ENCODE peak calls at places on chromosomes 11 and 22, in seven cellular contexts. One of them, this sample, is unnamed.

GRCh38 chr11:78319453-78319955 is 98.1 kb downstream of the GAB2 start:
- DNase-seq in activated T-cell treated with anti-CD3 and anti-CD28 coated beads, Interleukin-2, amount 50 U/mL, for 72 hours: no peak
- DNase-seq in LHCN-M2: no peak
- DNase-seq in SJSA1: no peak
- DNase-seq in activated CD8-positive, alpha-beta memory T cell treated with anti-CD3 and anti-CD28 coated beads for 4 hours: no peak
- DNase-seq in GM13976: no peak
- DNase-seq in RCC 7860: no peak
- DNase-seq in this sample: no peak

GRCh38 chr11:44404323-44404705 is 94.4 kb upstream of the ALX4 start:
- DNase-seq in activated CD8-positive, alpha-beta memory T cell treated with anti-CD3 and anti-CD28 coated beads for 4 hours: no peak
- DNase-seq in RCC 7860: no peak
- DNase-seq in activated T-cell treated with anti-CD3 and anti-CD28 coated beads, Interleukin-2, amount 50 U/mL, for 72 hours: no peak
- DNase-seq in SJSA1: no peak
- DNase-seq in GM13976: no peak
- DNase-seq in LHCN-M2: peak
- DNase-seq in this sample: no peak

GRCh38 chr11:20162824-20163777 is 2.8 kb upstream of the DBX1 start:
- DNase-seq in LHCN-M2: peak
- DNase-seq in activated CD8-positive, alpha-beta memory T cell treated with anti-CD3 and anti-CD28 coated beads for 4 hours: no peak
- DNase-seq in RCC 7860: no peak
- DNase-seq in activated T-cell treated with anti-CD3 and anti-CD28 coated beads, Interleukin-2, amount 50 U/mL, for 72 hours: peak
- DNase-seq in SJSA1: no peak
- DNase-seq in GM13976: peak
- DNase-seq in this sample: no peak

GRCh38 chr11:14582835-14583234 is 60.8 kb upstream of the PDE3B start:
- DNase-seq in RCC 7860: no peak
- DNase-seq in SJSA1: no peak
- DNase-seq in activated CD8-positive, alpha-beta memory T cell treated with anti-CD3 and anti-CD28 coated beads for 4 hours: no peak
- DNase-seq in GM13976: no peak
- DNase-seq in activated T-cell treated with anti-CD3 and anti-CD28 coated beads, Interleukin-2, amount 50 U/mL, for 72 hours: no peak
- DNase-seq in LHCN-M2: no peak
- DNase-seq in this sample: no peak

GRCh38 chr11:8168485-8169257 is at the start of gene RIC3:
- DNase-seq in SJSA1: no peak
- DNase-seq in GM13976: peak
- DNase-seq in activated T-cell treated with anti-CD3 and anti-CD28 coated beads, Interleukin-2, amount 50 U/mL, for 72 hours: peak
- DNase-seq in LHCN-M2: no peak
- DNase-seq in RCC 7860: no peak
- DNase-seq in activated CD8-positive, alpha-beta memory T cell treated with anti-CD3 and anti-CD28 coated beads for 4 hours: peak
- DNase-seq in this sample: no peak

GRCh38 chr11:30526558-30526957 is 59.6 kb downstream of the MPPED2 start:
- DNase-seq in activated T-cell treated with anti-CD3 and anti-CD28 coated beads, Interleukin-2, amount 50 U/mL, for 72 hours: no peak
- DNase-seq in LHCN-M2: no peak
- DNase-seq in GM13976: no peak
- DNase-seq in RCC 7860: no peak
- DNase-seq in SJSA1: no peak
- DNase-seq in activated CD8-positive, alpha-beta memory T cell treated with anti-CD3 and anti-CD28 coated beads for 4 hours: no peak
- DNase-seq in this sample: no peak

GRCh38 chr22:47374273-47374771 is 611.9 kb downstream of the TBC1D22A start:
- DNase-seq in LHCN-M2: no peak
- DNase-seq in SJSA1: no peak
- DNase-seq in GM13976: no peak
- DNase-seq in activated CD8-positive, alpha-beta memory T cell treated with anti-CD3 and anti-CD28 coated beads for 4 hours: no peak
- DNase-seq in RCC 7860: no peak
- DNase-seq in activated T-cell treated with anti-CD3 and anti-CD28 coated beads, Interleukin-2, amount 50 U/mL, for 72 hours: no peak
- DNase-seq in this sample: no peak

GRCh38 chr22:28582806-28583205 is 96.8 kb downstream of the TTC28 start:
- DNase-seq in LHCN-M2: peak
- DNase-seq in RCC 7860: no peak
- DNase-seq in activated T-cell treated with anti-CD3 and anti-CD28 coated beads, Interleukin-2, amount 50 U/mL, for 72 hours: no peak
- DNase-seq in GM13976: no peak
- DNase-seq in activated CD8-positive, alpha-beta memory T cell treated with anti-CD3 and anti-CD28 coated beads for 4 hours: no peak
- DNase-seq in SJSA1: no peak
- DNase-seq in this sample: no peak

GRCh38 chr22:39241632-39242388 is 3.0 kb downstream of the PDGFB start:
- DNase-seq in activated CD8-positive, alpha-beta memory T cell treated with anti-CD3 and anti-CD28 coated beads for 4 hours: peak
- DNase-seq in GM13976: no peak
- DNase-seq in LHCN-M2: no peak
- DNase-seq in SJSA1: no peak
- DNase-seq in activated T-cell treated with anti-CD3 and anti-CD28 coated beads, Interleukin-2, amount 50 U/mL, for 72 hours: peak
- DNase-seq in RCC 7860: no peak
- DNase-seq in this sample: no peak

GRCh38 chr11:3228445-3228829 is 3.8 kb downstream of the MRGPRE start:
- DNase-seq in SJSA1: no peak
- DNase-seq in activated T-cell treated with anti-CD3 and anti-CD28 coated beads, Interleukin-2, amount 50 U/mL, for 72 hours: no peak
- DNase-seq in GM13976: no peak
- DNase-seq in activated CD8-positive, alpha-beta memory T cell treated with anti-CD3 and anti-CD28 coated beads for 4 hours: no peak
- DNase-seq in RCC 7860: no peak
- DNase-seq in LHCN-M2: no peak
- DNase-seq in this sample: no peak

GRCh38 chr22:46113110-46113909 is 37.0 kb upstream of the PPARA start:
- DNase-seq in SJSA1: no peak
- DNase-seq in RCC 7860: no peak
- DNase-seq in LHCN-M2: peak
- DNase-seq in activated CD8-positive, alpha-beta memory T cell treated with anti-CD3 and anti-CD28 coated beads for 4 hours: no peak
- DNase-seq in GM13976: no peak
- DNase-seq in activated T-cell treated with anti-CD3 and anti-CD28 coated beads, Interleukin-2, amount 50 U/mL, for 72 hours: no peak
- DNase-seq in this sample: no peak

GRCh38 chr22:49405590-49405989 is 422.1 kb downstream of the BRD1 start:
- DNase-seq in activated CD8-positive, alpha-beta memory T cell treated with anti-CD3 and anti-CD28 coated beads for 4 hours: no peak
- DNase-seq in activated T-cell treated with anti-CD3 and anti-CD28 coated beads, Interleukin-2, amount 50 U/mL, for 72 hours: no peak
- DNase-seq in SJSA1: peak
- DNase-seq in GM13976: no peak
- DNase-seq in RCC 7860: no peak
- DNase-seq in LHCN-M2: no peak
- DNase-seq in this sample: no peak

GRCh38 chr11:33828604-33829429 is 54.5 kb upstream of the FBXO3 start:
- DNase-seq in GM13976: peak
- DNase-seq in SJSA1: no peak
- DNase-seq in activated CD8-positive, alpha-beta memory T cell treated with anti-CD3 and anti-CD28 coated beads for 4 hours: no peak
- DNase-seq in RCC 7860: no peak
- DNase-seq in activated T-cell treated with anti-CD3 and anti-CD28 coated beads, Interleukin-2, amount 50 U/mL, for 72 hours: no peak
- DNase-seq in LHCN-M2: no peak
- DNase-seq in this sample: no peak

GRCh38 chr11:35487532-35488078 is 37.8 kb downstream of the PAMR1 start:
- DNase-seq in SJSA1: peak
- DNase-seq in activated T-cell treated with anti-CD3 and anti-CD28 coated beads, Interleukin-2, amount 50 U/mL, for 72 hours: no peak
- DNase-seq in LHCN-M2: peak
- DNase-seq in activated CD8-positive, alpha-beta memory T cell treated with anti-CD3 and anti-CD28 coated beads for 4 hours: no peak
- DNase-seq in RCC 7860: no peak
- DNase-seq in GM13976: no peak
- DNase-seq in this sample: no peak

GRCh38 chr11:75406338-75406777 is 7.0 kb downstream of the RPS3 start:
- DNase-seq in SJSA1: no peak
- DNase-seq in activated T-cell treated with anti-CD3 and anti-CD28 coated beads, Interleukin-2, amount 50 U/mL, for 72 hours: no peak
- DNase-seq in RCC 7860: no peak
- DNase-seq in LHCN-M2: no peak
- DNase-seq in activated CD8-positive, alpha-beta memory T cell treated with anti-CD3 and anti-CD28 coated beads for 4 hours: no peak
- DNase-seq in GM13976: no peak
- DNase-seq in this sample: no peak

GRCh38 chr11:122746050-122746478 is 90.5 kb downstream of the UBASH3B start:
- DNase-seq in activated T-cell treated with anti-CD3 and anti-CD28 coated beads, Interleukin-2, amount 50 U/mL, for 72 hours: peak
- DNase-seq in GM13976: peak
- DNase-seq in activated CD8-positive, alpha-beta memory T cell treated with anti-CD3 and anti-CD28 coated beads for 4 hours: peak
- DNase-seq in RCC 7860: no peak
- DNase-seq in LHCN-M2: no peak
- DNase-seq in SJSA1: no peak
- DNase-seq in this sample: no peak

GRCh38 chr22:19869497-19870152 is 15.0 kb upstream of the GNB1L start:
- DNase-seq in GM13976: no peak
- DNase-seq in LHCN-M2: no peak
- DNase-seq in activated CD8-positive, alpha-beta memory T cell treated with anti-CD3 and anti-CD28 coated beads for 4 hours: no peak
- DNase-seq in SJSA1: no peak
- DNase-seq in RCC 7860: no peak
- DNase-seq in activated T-cell treated with anti-CD3 and anti-CD28 coated beads, Interleukin-2, amount 50 U/mL, for 72 hours: no peak
- DNase-seq in this sample: no peak

GRCh38 chr11:44631831-44632230 is 66.4 kb downstream of the CD82 start:
- DNase-seq in activated T-cell treated with anti-CD3 and anti-CD28 coated beads, Interleukin-2, amount 50 U/mL, for 72 hours: no peak
- DNase-seq in LHCN-M2: no peak
- DNase-seq in RCC 7860: no peak
- DNase-seq in SJSA1: peak
- DNase-seq in activated CD8-positive, alpha-beta memory T cell treated with anti-CD3 and anti-CD28 coated beads for 4 hours: no peak
- DNase-seq in GM13976: peak
- DNase-seq in this sample: no peak

GRCh38 chr11:74010306-74010981 is 1.6 kb upstream of the UCP3 start:
- DNase-seq in activated T-cell treated with anti-CD3 and anti-CD28 coated beads, Interleukin-2, amount 50 U/mL, for 72 hours: no peak
- DNase-seq in SJSA1: no peak
- DNase-seq in LHCN-M2: no peak
- DNase-seq in activated CD8-positive, alpha-beta memory T cell treated with anti-CD3 and anti-CD28 coated beads for 4 hours: no peak
- DNase-seq in GM13976: no peak
- DNase-seq in RCC 7860: no peak
- DNase-seq in this sample: no peak

GRCh38 chr11:60498399-60498798 is 5.8 kb downstream of the MS4A12 start:
- DNase-seq in GM13976: no peak
- DNase-seq in SJSA1: no peak
- DNase-seq in activated CD8-positive, alpha-beta memory T cell treated with anti-CD3 and anti-CD28 coated beads for 4 hours: no peak
- DNase-seq in RCC 7860: no peak
- DNase-seq in LHCN-M2: no peak
- DNase-seq in activated T-cell treated with anti-CD3 and anti-CD28 coated beads, Interleukin-2, amount 50 U/mL, for 72 hours: no peak
- DNase-seq in this sample: no peak

GRCh38 chr11:12414641-12415040 is 37.3 kb downstream of the PARVA start:
- DNase-seq in GM13976: no peak
- DNase-seq in SJSA1: no peak
- DNase-seq in activated T-cell treated with anti-CD3 and anti-CD28 coated beads, Interleukin-2, amount 50 U/mL, for 72 hours: no peak
- DNase-seq in RCC 7860: no peak
- DNase-seq in activated CD8-positive, alpha-beta memory T cell treated with anti-CD3 and anti-CD28 coated beads for 4 hours: no peak
- DNase-seq in LHCN-M2: no peak
- DNase-seq in this sample: no peak

GRCh38 chr11:2093575-2094353 is 45.4 kb downstream of the IGF2 start:
- DNase-seq in LHCN-M2: no peak
- DNase-seq in activated T-cell treated with anti-CD3 and anti-CD28 coated beads, Interleukin-2, amount 50 U/mL, for 72 hours: no peak
- DNase-seq in RCC 7860: no peak
- DNase-seq in SJSA1: no peak
- DNase-seq in activated CD8-positive, alpha-beta memory T cell treated with anti-CD3 and anti-CD28 coated beads for 4 hours: no peak
- DNase-seq in GM13976: peak
- DNase-seq in this sample: no peak

GRCh38 chr22:32574397-32574796 is 99.8 kb downstream of the FBXO7 start:
- DNase-seq in SJSA1: no peak
- DNase-seq in activated CD8-positive, alpha-beta memory T cell treated with anti-CD3 and anti-CD28 coated beads for 4 hours: no peak
- DNase-seq in activated T-cell treated with anti-CD3 and anti-CD28 coated beads, Interleukin-2, amount 50 U/mL, for 72 hours: peak
- DNase-seq in RCC 7860: no peak
- DNase-seq in LHCN-M2: no peak
- DNase-seq in GM13976: no peak
- DNase-seq in this sample: no peak

GRCh38 chr11:113593698-113594308 is 112.3 kb downstream of the TMPRSS5 start:
- DNase-seq in activated CD8-positive, alpha-beta memory T cell treated with anti-CD3 and anti-CD28 coated beads for 4 hours: no peak
- DNase-seq in SJSA1: peak
- DNase-seq in GM13976: peak
- DNase-seq in RCC 7860: peak
- DNase-seq in activated T-cell treated with anti-CD3 and anti-CD28 coated beads, Interleukin-2, amount 50 U/mL, for 72 hours: peak
- DNase-seq in LHCN-M2: no peak
- DNase-seq in this sample: no peak

GRCh38 chr11:67632175-67632981 is 2.6 kb upstream of the NUDT8 start:
- DNase-seq in activated CD8-positive, alpha-beta memory T cell treated with anti-CD3 and anti-CD28 coated beads for 4 hours: no peak
- DNase-seq in SJSA1: no peak
- DNase-seq in GM13976: no peak
- DNase-seq in LHCN-M2: no peak
- DNase-seq in RCC 7860: no peak
- DNase-seq in activated T-cell treated with anti-CD3 and anti-CD28 coated beads, Interleukin-2, amount 50 U/mL, for 72 hours: no peak
- DNase-seq in this sample: no peak

GRCh38 chr22:35628732-35629131 is 11.6 kb upstream of the MB start:
- DNase-seq in activated CD8-positive, alpha-beta memory T cell treated with anti-CD3 and anti-CD28 coated beads for 4 hours: no peak
- DNase-seq in SJSA1: no peak
- DNase-seq in activated T-cell treated with anti-CD3 and anti-CD28 coated beads, Interleukin-2, amount 50 U/mL, for 72 hours: no peak
- DNase-seq in RCC 7860: no peak
- DNase-seq in GM13976: no peak
- DNase-seq in LHCN-M2: no peak
- DNase-seq in this sample: no peak

GRCh38 chr22:50674606-50675552 is 2.3 kb downstream of the SHANK3 start:
- DNase-seq in activated CD8-positive, alpha-beta memory T cell treated with anti-CD3 and anti-CD28 coated beads for 4 hours: no peak
- DNase-seq in LHCN-M2: no peak
- DNase-seq in GM13976: peak
- DNase-seq in RCC 7860: no peak
- DNase-seq in SJSA1: peak
- DNase-seq in activated T-cell treated with anti-CD3 and anti-CD28 coated beads, Interleukin-2, amount 50 U/mL, for 72 hours: peak
- DNase-seq in this sample: no peak

GRCh38 chr11:1566381-1567051 is 5.6 kb downstream of the DUSP8 start:
- DNase-seq in RCC 7860: no peak
- DNase-seq in SJSA1: no peak
- DNase-seq in activated T-cell treated with anti-CD3 and anti-CD28 coated beads, Interleukin-2, amount 50 U/mL, for 72 hours: no peak
- DNase-seq in GM13976: no peak
- DNase-seq in activated CD8-positive, alpha-beta memory T cell treated with anti-CD3 and anti-CD28 coated beads for 4 hours: no peak
- DNase-seq in LHCN-M2: no peak
- DNase-seq in this sample: no peak

GRCh38 chr11:67269401-67270255 is 3.4 kb downstream of the GRK2 start:
- DNase-seq in GM13976: no peak
- DNase-seq in SJSA1: no peak
- DNase-seq in activated CD8-positive, alpha-beta memory T cell treated with anti-CD3 and anti-CD28 coated beads for 4 hours: no peak
- DNase-seq in RCC 7860: no peak
- DNase-seq in LHCN-M2: no peak
- DNase-seq in activated T-cell treated with anti-CD3 and anti-CD28 coated beads, Interleukin-2, amount 50 U/mL, for 72 hours: no peak
- DNase-seq in this sample: no peak

GRCh38 chr11:122343247-122343646 is 227.2 kb upstream of the BLID start:
- DNase-seq in activated CD8-positive, alpha-beta memory T cell treated with anti-CD3 and anti-CD28 coated beads for 4 hours: no peak
- DNase-seq in GM13976: no peak
- DNase-seq in SJSA1: no peak
- DNase-seq in activated T-cell treated with anti-CD3 and anti-CD28 coated beads, Interleukin-2, amount 50 U/mL, for 72 hours: no peak
- DNase-seq in LHCN-M2: no peak
- DNase-seq in RCC 7860: no peak
- DNase-seq in this sample: no peak

GRCh38 chr11:134659882-134660281 is 247.8 kb upstream of the B3GAT1 start:
- DNase-seq in SJSA1: no peak
- DNase-seq in activated CD8-positive, alpha-beta memory T cell treated with anti-CD3 and anti-CD28 coated beads for 4 hours: no peak
- DNase-seq in RCC 7860: no peak
- DNase-seq in activated T-cell treated with anti-CD3 and anti-CD28 coated beads, Interleukin-2, amount 50 U/mL, for 72 hours: no peak
- DNase-seq in LHCN-M2: no peak
- DNase-seq in GM13976: no peak
- DNase-seq in this sample: no peak

GRCh38 chr22:30289980-30290313 is 642 bp upstream of the CASTOR1 start:
- DNase-seq in LHCN-M2: no peak
- DNase-seq in activated CD8-positive, alpha-beta memory T cell treated with anti-CD3 and anti-CD28 coated beads for 4 hours: no peak
- DNase-seq in GM13976: no peak
- DNase-seq in activated T-cell treated with anti-CD3 and anti-CD28 coated beads, Interleukin-2, amount 50 U/mL, for 72 hours: no peak
- DNase-seq in SJSA1: no peak
- DNase-seq in RCC 7860: no peak
- DNase-seq in this sample: no peak

GRCh38 chr22:38314992-38315800 is 2.0 kb downstream of the CSNK1E start:
- DNase-seq in RCC 7860: no peak
- DNase-seq in GM13976: no peak
- DNase-seq in LHCN-M2: peak
- DNase-seq in activated T-cell treated with anti-CD3 and anti-CD28 coated beads, Interleukin-2, amount 50 U/mL, for 72 hours: peak
- DNase-seq in activated CD8-positive, alpha-beta memory T cell treated with anti-CD3 and anti-CD28 coated beads for 4 hours: no peak
- DNase-seq in SJSA1: no peak
- DNase-seq in this sample: no peak

GRCh38 chr22:46742576-46743221 is 4.6 kb upstream of the CERK start:
- DNase-seq in activated CD8-positive, alpha-beta memory T cell treated with anti-CD3 and anti-CD28 coated beads for 4 hours: no peak
- DNase-seq in RCC 7860: no peak
- DNase-seq in GM13976: no peak
- DNase-seq in LHCN-M2: no peak
- DNase-seq in SJSA1: no peak
- DNase-seq in activated T-cell treated with anti-CD3 and anti-CD28 coated beads, Interleukin-2, amount 50 U/mL, for 72 hours: no peak
- DNase-seq in this sample: no peak

GRCh38 chr22:28410050-28410816 is 269.4 kb downstream of the TTC28 start:
- DNase-seq in activated T-cell treated with anti-CD3 and anti-CD28 coated beads, Interleukin-2, amount 50 U/mL, for 72 hours: no peak
- DNase-seq in GM13976: peak
- DNase-seq in activated CD8-positive, alpha-beta memory T cell treated with anti-CD3 and anti-CD28 coated beads for 4 hours: no peak
- DNase-seq in LHCN-M2: peak
- DNase-seq in SJSA1: no peak
- DNase-seq in RCC 7860: no peak
- DNase-seq in this sample: no peak

GRCh38 chr22:20418211-20418788 is 19.3 kb downstream of the SCARF2 start:
- DNase-seq in RCC 7860: peak
- DNase-seq in activated T-cell treated with anti-CD3 and anti-CD28 coated beads, Interleukin-2, amount 50 U/mL, for 72 hours: peak
- DNase-seq in GM13976: peak
- DNase-seq in SJSA1: peak
- DNase-seq in activated CD8-positive, alpha-beta memory T cell treated with anti-CD3 and anti-CD28 coated beads for 4 hours: peak
- DNase-seq in LHCN-M2: peak
- DNase-seq in this sample: no peak

GRCh38 chr11:67613960-67614715 is 7.4 kb downstream of the NDUFV1 start:
- DNase-seq in activated T-cell treated with anti-CD3 and anti-CD28 coated beads, Interleukin-2, amount 50 U/mL, for 72 hours: peak
- DNase-seq in RCC 7860: no peak
- DNase-seq in activated CD8-positive, alpha-beta memory T cell treated with anti-CD3 and anti-CD28 coated beads for 4 hours: peak
- DNase-seq in GM13976: peak
- DNase-seq in LHCN-M2: peak
- DNase-seq in SJSA1: peak
- DNase-seq in this sample: no peak

GRCh38 chr11:72781313-72782080 is 12.3 kb downstream of the STARD10 start:
- DNase-seq in activated CD8-positive, alpha-beta memory T cell treated with anti-CD3 and anti-CD28 coated beads for 4 hours: peak
- DNase-seq in activated T-cell treated with anti-CD3 and anti-CD28 coated beads, Interleukin-2, amount 50 U/mL, for 72 hours: peak
- DNase-seq in RCC 7860: no peak
- DNase-seq in LHCN-M2: no peak
- DNase-seq in GM13976: peak
- DNase-seq in SJSA1: no peak
- DNase-seq in this sample: no peak